ENCODE peak calls at places on chromosomes 7 and 10, in four cellular contexts. Q is GM12865, K is kidney, W is activated T-cell treated with anti-CD3 and anti-CD28 coated beads for 4 hours. A is an unnamed sample.

GRCh38 chr7:117908031-117908795 is 35.0 kb upstream of the CTTNBP2 start:
- DNase-seq in Q (no peak), K (no peak), W (no peak), A (no peak)

GRCh38 chr7:2258661-2259365 is 16.8 kb downstream of the NUDT1 start:
- DNase-seq in K (no peak), W (no peak), Q (peak; percentile 84), A (no peak)

GRCh38 chr10:15815242-15815885 is 44.9 kb downstream of the MINDY3 start:
- DNase-seq in Q (no peak), W (no peak), K (no peak), A (no peak)

GRCh38 chr10:74955796-74956195 is 129.4 kb downstream of the KAT6B start:
- DNase-seq in Q (no peak), W (no peak), K (no peak), A (no peak)

GRCh38 chr10:29427667-29428066 is 138.8 kb downstream of the LYZL1 start:
- DNase-seq in W (no peak), K (no peak), Q (no peak), A (no peak)

GRCh38 chr7:128115326-128115820 is 84.1 kb upstream of the LRRC4 start:
- DNase-seq in Q (no peak), K (no peak), W (no peak), A (no peak)

GRCh38 chr10:122346326-122346950 is 28.1 kb upstream of the PLEKHA1 start:
- DNase-seq in K (no peak), Q (no peak), W (no peak), A (no peak)

GRCh38 chr10:65675236-65675635 is 1250.6 kb upstream of the LRRTM3 start:
- DNase-seq in Q (no peak), K (no peak), W (no peak), A (no peak)

GRCh38 chr7:42843209-42843800 is 68.6 kb downstream of the C7orf25 start:
- DNase-seq in W (no peak), K (no peak), Q (peak; percentile 3), A (no peak)

GRCh38 chr10:88456730-88457129 is 126.4 kb downstream of the RNLS start:
- DNase-seq in W (no peak), Q (no peak), K (no peak), A (no peak)

GRCh38 chr7:27123477-27124053 is 7.0 kb downstream of the HOXA4 start:
- DNase-seq in K (peak; percentile 74), Q (no peak), W (no peak), A (peak; percentile 83)

GRCh38 chr10:72308320-72308987 is 34.7 kb downstream of the DDIT4 start:
- DNase-seq in Q (no peak), W (no peak), K (peak; percentile 77), A (peak; percentile 92)

GRCh38 chr10:34780818-34781380 is 34.2 kb downstream of the PARD3 start:
- DNase-seq in Q (peak; percentile 42), K (peak; percentile 92), W (no peak), A (no peak)

GRCh38 chr7:38795596-38795995 is 113.4 kb downstream of the VPS41 start:
- DNase-seq in K (no peak), W (no peak), Q (no peak), A (no peak)

GRCh38 chr10:90274721-90275468 is 573.5 kb downstream of the KIF20B start:
- DNase-seq in Q (no peak), K (no peak), W (no peak), A (no peak)

GRCh38 chr10:77959384-77959783 is 32.8 kb upstream of the DLG5 start:
- DNase-seq in W (no peak), Q (no peak), K (no peak), A (no peak)

GRCh38 chr7:110830778-110831177 is 260.1 kb upstream of the LRRN3 start:
- DNase-seq in W (no peak), Q (no peak), K (no peak), A (no peak)

GRCh38 chr7:3964980-3965606 is 664.0 kb downstream of the SDK1 start:
- DNase-seq in W (no peak), K (no peak), Q (no peak), A (no peak)

GRCh38 chr10:7432884-7433726 is 22.3 kb upstream of the SFMBT2 start:
- DNase-seq in W (no peak), Q (no peak), K (no peak), A (no peak)

GRCh38 chr10:78349165-78349516 is 315.5 kb downstream of the RPS24 start:
- DNase-seq in W (no peak), K (no peak), Q (no peak), A (no peak)

GRCh38 chr10:70370766-70371165 is 11.7 kb downstream of the LRRC20 start:
- DNase-seq in K (no peak), W (no peak), Q (no peak), A (no peak)

GRCh38 chr7:133961724-133962123 is 165.4 kb upstream of the LRGUK start:
- DNase-seq in K (no peak), W (no peak), Q (no peak), A (no peak)

GRCh38 chr7:123533929-123534382 is 439 bp downstream of the IQUB start:
- DNase-seq in Q (no peak), K (no peak), W (no peak), A (no peak)

GRCh38 chr7:43014374-43014773 is 82.2 kb downstream of the MRPL32 start:
- DNase-seq in W (no peak), Q (no peak), K (no peak), A (no peak)

GRCh38 chr10:51698473-51699063 is 827 bp downstream of the CSTF2T start:
- DNase-seq in K (peak; percentile 59), W (no peak), Q (no peak), A (no peak)

GRCh38 chr7:142153400-142153799 is 41.9 kb downstream of the MGAM2 start:
- DNase-seq in W (no peak), K (no peak), Q (peak; percentile 30), A (no peak)

GRCh38 chr10:44807451-44807850 is 103.7 kb upstream of the TMEM72 start:
- DNase-seq in W (no peak), K (no peak), Q (no peak), A (no peak)

GRCh38 chr10:127694580-127695193 is 42.3 kb upstream of the FOXI2 start:
- DNase-seq in Q (peak; percentile 67), K (no peak), W (no peak), A (no peak)

GRCh38 chr7:33719059-33719581 is 186.2 kb upstream of the BMPER start:
- DNase-seq in K (peak; percentile 81), Q (no peak), W (no peak), A (no peak)

GRCh38 chr7:140215281-140215680 is 38.5 kb upstream of the KDM7A start:
- DNase-seq in K (no peak), Q (no peak), W (no peak), A (no peak)

GRCh38 chr7:81721428-81721827 is 48.4 kb downstream of the HGF start:
- DNase-seq in K (no peak), Q (no peak), W (no peak), A (no peak)

GRCh38 chr10:71089162-71089561 is 123.2 kb upstream of the UNC5B start:
- DNase-seq in Q (no peak), K (no peak), W (no peak), A (no peak)

GRCh38 chr7:132251327-132251659 is 325.0 kb downstream of the PLXNA4 start:
- DNase-seq in K (peak; percentile 94), W (no peak), Q (no peak), A (no peak)

GRCh38 chr7:71785216-71785615 is 626.9 kb downstream of the CALN1 start:
- DNase-seq in Q (no peak), K (no peak), W (no peak), A (no peak)

GRCh38 chr7:47534322-47535032 is 47.4 kb downstream of the TNS3 start:
- DNase-seq in W (no peak), K (no peak), Q (no peak), A (no peak)

A was measured in posterior vena cava.